ENCODE peak calls at places on chromosomes 2 and 18, in seven cellular contexts. One of them, this sample, is unnamed.
A peak's percentile ranks its signal among the peaks of the same experiment; 100 is the strongest.

GRCh38 chr18:424869-425138 is 75.7 kb downstream of the COLEC12 start:
- DNase-seq in neuronal stem cell: no peak
- DNase-seq in mesenchymal stem cell: no peak
- DNase-seq in H9: no peak
- DNase-seq in H1: no peak
- DNase-seq in mesendoderm: no peak
- DNase-seq in IMR-90: no peak
- DNase-seq in this sample: no peak

GRCh38 chr2:39620067-39620466 is 45.6 kb upstream of the TMEM178A start:
- DNase-seq in H1: no peak
- DNase-seq in mesendoderm: no peak
- DNase-seq in IMR-90: peak; percentile 84
- DNase-seq in neuronal stem cell: no peak
- DNase-seq in H9: no peak
- DNase-seq in mesenchymal stem cell: peak; percentile 80
- DNase-seq in this sample: no peak

GRCh38 chr18:1092228-1092627 is 187.6 kb downstream of the ADCYAP1 start:
- DNase-seq in H1: peak; percentile 38
- DNase-seq in neuronal stem cell: peak; percentile 24
- DNase-seq in H9: peak; percentile 62
- DNase-seq in mesenchymal stem cell: no peak
- DNase-seq in IMR-90: no peak
- DNase-seq in mesendoderm: peak; percentile 42
- DNase-seq in this sample: peak; percentile 53

GRCh38 chr2:156380117-156380645 is 47.7 kb upstream of the NR4A2 start:
- DNase-seq in mesenchymal stem cell: no peak
- DNase-seq in IMR-90: no peak
- DNase-seq in H1: no peak
- DNase-seq in H9: no peak
- DNase-seq in mesendoderm: peak; percentile 25
- DNase-seq in neuronal stem cell: no peak
- DNase-seq in this sample: no peak

GRCh38 chr2:219713110-219713509 is 85.7 kb downstream of the SLC4A3 start:
- DNase-seq in H1: no peak
- DNase-seq in mesenchymal stem cell: peak; percentile 54
- DNase-seq in H9: no peak
- DNase-seq in IMR-90: peak; percentile 52
- DNase-seq in neuronal stem cell: no peak
- DNase-seq in mesendoderm: peak; percentile 83
- DNase-seq in this sample: peak; percentile 59

GRCh38 chr2:100269889-100270288 is 52.4 kb downstream of the LONRF2 start:
- DNase-seq in mesendoderm: no peak
- DNase-seq in H1: no peak
- DNase-seq in H9: no peak
- DNase-seq in mesenchymal stem cell: peak; percentile 65
- DNase-seq in neuronal stem cell: no peak
- DNase-seq in IMR-90: no peak
- DNase-seq in this sample: no peak

GRCh38 chr2:216857131-216857550 is 2.7 kb downstream of the TNP1 start:
- DNase-seq in neuronal stem cell: no peak
- DNase-seq in IMR-90: peak; percentile 84
- DNase-seq in mesendoderm: peak; percentile 56
- DNase-seq in H1: no peak
- DNase-seq in H9: no peak
- DNase-seq in mesenchymal stem cell: peak; percentile 68
- DNase-seq in this sample: no peak

GRCh38 chr2:236479814-236480213 is 89.8 kb upstream of the ACKR3 start:
- DNase-seq in mesenchymal stem cell: no peak
- DNase-seq in mesendoderm: no peak
- DNase-seq in H9: no peak
- DNase-seq in neuronal stem cell: no peak
- DNase-seq in IMR-90: no peak
- DNase-seq in H1: no peak
- DNase-seq in this sample: no peak

GRCh38 chr2:173184031-173185004 is 108.7 kb downstream of the MAP3K20 start:
- DNase-seq in neuronal stem cell: no peak
- DNase-seq in mesendoderm: peak; percentile 90
- DNase-seq in IMR-90: peak; percentile 100
- DNase-seq in mesenchymal stem cell: peak; percentile 99
- DNase-seq in H9: peak; percentile 59
- DNase-seq in H1: no peak
- DNase-seq in this sample: no peak

DNA sequence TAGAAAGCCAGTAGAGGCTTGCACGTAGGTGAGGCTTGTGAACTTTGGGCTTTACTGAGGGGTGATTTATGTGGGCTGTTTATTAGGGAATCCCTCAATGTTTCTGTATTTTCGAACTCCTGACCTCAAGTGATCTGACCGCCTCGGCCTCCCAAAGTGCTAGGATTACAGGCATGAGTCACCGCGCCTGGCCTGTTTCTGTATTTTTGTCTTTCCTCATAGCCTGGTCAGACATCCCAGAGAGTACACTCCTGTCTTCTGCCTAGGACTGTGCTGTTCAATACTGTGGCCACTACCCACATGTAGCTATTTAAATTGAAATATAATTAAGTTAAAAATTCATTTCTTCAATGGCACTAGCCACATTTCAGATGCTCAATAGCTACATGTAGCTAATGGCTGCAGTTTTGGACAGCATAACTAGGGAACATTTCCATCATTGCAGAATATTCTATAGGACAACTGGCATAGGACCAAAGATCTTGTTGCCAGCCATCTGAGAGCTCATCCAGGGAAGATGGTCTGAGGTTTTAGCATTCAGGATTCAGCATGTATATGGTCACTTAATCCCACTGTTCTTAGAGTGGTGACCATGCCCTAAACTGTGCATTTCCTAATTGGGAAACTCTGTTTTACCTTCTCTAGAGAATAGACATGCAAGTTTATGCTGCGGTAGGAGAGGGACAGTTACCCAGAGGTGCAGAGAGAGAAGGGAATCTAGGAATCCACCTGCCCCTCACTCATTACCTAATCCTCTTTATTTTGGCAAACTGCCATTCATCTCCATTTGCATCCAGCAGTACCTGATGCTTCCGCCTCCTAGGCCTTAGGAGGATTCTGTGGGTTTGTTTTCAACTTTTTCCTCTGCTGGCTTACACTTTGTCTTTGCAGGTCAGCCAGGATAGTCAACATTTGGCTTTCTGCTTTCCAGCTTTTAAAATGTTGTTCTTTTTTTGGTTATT is 64.4 kb downstream of the LCLAT1 start:
- DNase-seq in neuronal stem cell: no peak
- DNase-seq in mesendoderm: peak; percentile 29
- DNase-seq in IMR-90: peak; percentile 60
- DNase-seq in mesenchymal stem cell: peak; percentile 80
- DNase-seq in H1: no peak
- DNase-seq in H9: no peak
- DNase-seq in this sample: no peak
- H3K4me2 ChIP-seq in neuronal stem cell: no peak overlapping the region
- H3K4me2 ChIP-seq in mesendoderm: no peak overlapping the region
- H3K4me2 ChIP-seq in IMR-90: peak overlapping the region; percentile 13
- H3K4me2 ChIP-seq in mesenchymal stem cell: no peak overlapping the region
- H3K4me2 ChIP-seq in H1: no peak overlapping the region
- H3K4me2 ChIP-seq in H9: no peak overlapping the region
- H3K4me2 ChIP-seq in this sample: no peak overlapping the region

DNA sequence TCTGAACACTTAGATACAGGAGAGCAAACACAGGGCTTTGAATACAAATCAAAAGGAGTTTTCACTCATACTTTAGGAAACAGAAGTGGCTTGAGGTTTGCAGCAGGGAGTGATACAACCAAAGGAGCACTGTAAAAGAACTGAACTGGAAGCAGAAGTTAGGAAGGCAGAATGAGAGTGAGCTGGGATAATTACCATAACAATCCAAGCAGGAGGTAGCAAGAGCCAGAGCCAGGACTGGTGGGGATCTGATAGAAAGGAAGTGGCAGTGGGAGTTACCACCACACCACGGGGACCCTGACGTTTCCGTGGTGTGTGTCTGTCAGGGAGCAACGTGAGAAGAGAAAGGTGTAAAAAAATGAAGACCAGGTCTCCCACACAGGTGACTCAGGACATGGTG is 81.3 kb upstream of the EPB41L3 start:
- DNase-seq in IMR-90: no peak
- DNase-seq in mesenchymal stem cell: no peak
- DNase-seq in mesendoderm: peak; percentile 43
- DNase-seq in neuronal stem cell: no peak
- DNase-seq in H9: peak; percentile 48
- DNase-seq in H1: no peak
- DNase-seq in this sample: no peak
- H4K8ac ChIP-seq in IMR-90: no peak overlapping the region
- H4K8ac ChIP-seq in mesenchymal stem cell: no peak overlapping the region
- H4K8ac ChIP-seq in mesendoderm: no peak overlapping the region
- H4K8ac ChIP-seq in neuronal stem cell: no peak overlapping the region
- H4K8ac ChIP-seq in H9: no peak overlapping the region
- H4K8ac ChIP-seq in H1: no peak overlapping the region
- H4K8ac ChIP-seq in this sample: peak overlapping the region; percentile 49

DNA sequence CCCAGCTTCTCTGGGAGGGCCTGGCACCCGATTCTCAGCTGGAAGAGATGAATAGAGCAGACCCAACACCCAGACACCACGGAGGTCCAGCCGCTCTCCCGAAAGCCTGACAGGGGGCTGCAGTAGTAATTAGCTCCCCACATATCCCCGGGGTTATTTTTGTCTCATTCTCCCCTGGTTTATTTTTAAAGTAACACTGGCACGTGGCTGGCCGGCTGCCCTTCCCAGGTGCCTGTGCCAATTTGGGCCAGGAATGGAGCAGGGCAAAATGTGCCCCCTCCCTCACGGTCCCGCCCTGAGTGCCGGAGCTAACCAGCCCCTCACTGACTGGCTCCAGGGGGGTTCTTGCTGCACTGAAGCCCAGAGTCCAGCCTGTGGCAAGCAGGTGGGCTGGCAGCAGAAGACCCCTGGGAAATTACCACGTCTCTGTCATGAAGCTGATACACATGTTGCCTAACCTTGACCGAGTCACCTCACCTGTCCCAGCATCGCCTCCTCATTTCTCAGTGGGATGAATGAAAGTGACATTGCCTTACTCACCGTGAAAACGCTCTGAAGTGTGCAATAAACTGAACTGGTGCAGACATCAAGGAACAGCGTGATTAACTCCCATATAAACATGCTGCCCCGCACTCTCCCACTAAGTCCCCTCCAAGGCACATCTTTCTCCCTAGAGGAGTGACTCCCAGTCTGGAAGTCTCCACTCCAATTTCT is 18.4 kb downstream of the KCNK3 start:
- DNase-seq in H9: no peak
- DNase-seq in H1: no peak
- DNase-seq in mesenchymal stem cell: no peak
- DNase-seq in neuronal stem cell: no peak
- DNase-seq in mesendoderm: no peak
- DNase-seq in IMR-90: no peak
- DNase-seq in this sample: no peak
- H2BK5ac ChIP-seq in H9: no peak overlapping the region
- H2BK5ac ChIP-seq in H1: peak overlapping the region; percentile 24
- H2BK5ac ChIP-seq in mesenchymal stem cell: no peak overlapping the region
- H2BK5ac ChIP-seq in neuronal stem cell: no peak overlapping the region
- H2BK5ac ChIP-seq in mesendoderm: no peak overlapping the region
- H2BK5ac ChIP-seq in IMR-90: no peak overlapping the region
- H2BK5ac ChIP-seq in this sample: no peak overlapping the region

DNA sequence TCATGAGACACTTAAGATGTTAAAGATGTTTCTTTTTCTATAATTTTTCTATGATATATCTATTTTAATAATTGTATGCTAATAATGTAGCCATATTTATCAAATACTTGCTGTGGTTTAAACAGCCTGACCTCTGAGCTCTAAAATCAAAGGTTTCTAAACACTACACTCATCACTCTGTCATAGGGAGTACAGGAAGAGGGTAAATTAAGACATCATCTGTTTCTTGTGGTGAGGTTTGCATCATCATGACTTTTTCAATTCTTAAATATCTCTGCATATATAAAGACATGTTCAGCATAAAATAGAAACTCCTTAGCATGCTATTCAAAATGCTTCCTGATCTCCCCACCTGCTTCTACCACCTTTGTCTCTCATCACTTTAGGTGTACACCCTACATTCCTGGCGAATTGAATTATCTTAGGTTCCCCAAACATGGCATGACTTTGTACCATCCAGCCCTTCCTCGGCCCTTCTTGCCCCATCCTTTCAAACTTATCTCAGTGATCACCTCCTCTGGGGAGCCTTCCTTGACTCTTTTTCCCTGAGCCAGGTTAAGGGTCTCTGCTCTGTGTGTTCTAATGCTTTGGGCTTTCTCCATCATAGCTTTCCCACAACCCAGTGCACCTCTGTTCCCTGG is 105.3 kb upstream of the TTN start:
- DNase-seq in IMR-90: peak; percentile 4
- DNase-seq in H1: no peak
- DNase-seq in H9: no peak
- DNase-seq in neuronal stem cell: no peak
- DNase-seq in mesenchymal stem cell: no peak
- DNase-seq in mesendoderm: no peak
- DNase-seq in this sample: no peak
- H3K4me2 ChIP-seq in IMR-90: no peak overlapping the region
- H3K4me2 ChIP-seq in H1: no peak overlapping the region
- H3K4me2 ChIP-seq in H9: no peak overlapping the region
- H3K4me2 ChIP-seq in neuronal stem cell: no peak overlapping the region
- H3K4me2 ChIP-seq in mesenchymal stem cell: no peak overlapping the region
- H3K4me2 ChIP-seq in mesendoderm: no peak overlapping the region
- H3K4me2 ChIP-seq in this sample: no peak overlapping the region

DNA sequence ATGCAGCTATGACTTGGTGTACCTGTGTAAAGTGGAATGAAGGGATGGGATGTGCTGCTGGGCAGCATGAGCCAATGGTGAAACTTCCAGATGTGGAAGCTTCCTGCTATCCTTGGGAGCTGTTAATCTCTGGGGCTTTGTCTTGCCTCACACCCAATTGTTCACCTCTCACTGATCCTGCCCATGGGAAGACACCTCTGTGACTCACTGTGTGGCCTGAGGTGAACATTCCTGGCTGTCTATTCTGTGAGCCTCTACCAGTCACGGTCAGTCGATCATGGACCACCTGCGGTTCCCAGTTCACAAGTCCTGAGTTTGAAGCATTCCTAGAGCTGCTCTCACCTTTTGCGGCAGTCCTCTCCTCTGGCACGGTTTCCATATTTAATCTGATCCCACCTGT is 12.1 kb downstream of the NEURL3 start:
- DNase-seq in H9: peak; percentile 65
- DNase-seq in H1: no peak
- DNase-seq in mesenchymal stem cell: no peak
- DNase-seq in IMR-90: no peak
- DNase-seq in neuronal stem cell: no peak
- DNase-seq in mesendoderm: peak; percentile 99
- DNase-seq in this sample: peak; percentile 70
- H4K8ac ChIP-seq in H9: no peak overlapping the region
- H4K8ac ChIP-seq in H1: no peak overlapping the region
- H4K8ac ChIP-seq in mesenchymal stem cell: no peak overlapping the region
- H4K8ac ChIP-seq in IMR-90: no peak overlapping the region
- H4K8ac ChIP-seq in neuronal stem cell: no peak overlapping the region
- H4K8ac ChIP-seq in mesendoderm: no peak overlapping the region
- H4K8ac ChIP-seq in this sample: no peak overlapping the region

This sample was measured in trophoblast cell.